ENCODE peak calls at places on chromosomes 13 and 19, in six cellular contexts. One of them, this sample, is unnamed.

GRCh38 chr19:38556521-38557174 is 61.1 kb downstream of the MAP4K1 start:
- DNase-seq in esophagus muscularis mucosa: no peak
- DNase-seq in heart right ventricle: no peak
- DNase-seq in ovary: no peak
- DNase-seq in stomach: no peak
- DNase-seq in H7: no peak
- DNase-seq in this sample: no peak

GRCh38 chr13:98675837-98676236 is 76.6 kb downstream of the SLC15A1 start:
- DNase-seq in heart right ventricle: no peak
- DNase-seq in esophagus muscularis mucosa: no peak
- DNase-seq in H7: no peak
- DNase-seq in ovary: no peak
- DNase-seq in stomach: no peak
- DNase-seq in this sample: no peak

GRCh38 chr13:39862891-39863290 is 207.4 kb downstream of the COG6 start:
- DNase-seq in stomach: no peak
- DNase-seq in H7: no peak
- DNase-seq in heart right ventricle: no peak
- DNase-seq in ovary: no peak
- DNase-seq in esophagus muscularis mucosa: no peak
- DNase-seq in this sample: no peak

GRCh38 chr19:46748325-46749109 is 2.3 kb upstream of the STRN4 start:
- DNase-seq in ovary: peak; percentile 69
- DNase-seq in stomach: peak; percentile 69
- DNase-seq in heart right ventricle: peak; percentile 64
- DNase-seq in H7: peak; percentile 82
- DNase-seq in esophagus muscularis mucosa: no peak
- DNase-seq in this sample: peak; percentile 80

GRCh38 chr13:76440568-76440967 is 445.6 kb downstream of the KCTD12 start:
- DNase-seq in esophagus muscularis mucosa: no peak
- DNase-seq in heart right ventricle: no peak
- DNase-seq in ovary: no peak
- DNase-seq in H7: no peak
- DNase-seq in stomach: no peak
- DNase-seq in this sample: no peak

GRCh38 chr19:6564393-6564792 is 26.6 kb downstream of the CD70 start:
- DNase-seq in ovary: no peak
- DNase-seq in stomach: no peak
- DNase-seq in H7: peak; percentile 37
- DNase-seq in esophagus muscularis mucosa: no peak
- DNase-seq in heart right ventricle: no peak
- DNase-seq in this sample: no peak

GRCh38 chr19:46862974-46863632 is 2.3 kb downstream of the ARHGAP35 start:
- DNase-seq in stomach: no peak
- DNase-seq in H7: peak; percentile 28
- DNase-seq in esophagus muscularis mucosa: no peak
- DNase-seq in ovary: no peak
- DNase-seq in heart right ventricle: no peak
- DNase-seq in this sample: no peak

GRCh38 chr19:4059931-4060620 is 6.6 kb downstream of the ZBTB7A start:
- DNase-seq in heart right ventricle: peak; percentile 74
- DNase-seq in H7: peak; percentile 77
- DNase-seq in ovary: peak; percentile 78
- DNase-seq in esophagus muscularis mucosa: no peak
- DNase-seq in stomach: peak; percentile 73
- DNase-seq in this sample: peak; percentile 90

GRCh38 chr19:11821474-11821873 is 7.4 kb downstream of the ZNF440 start:
- DNase-seq in H7: no peak
- DNase-seq in ovary: no peak
- DNase-seq in heart right ventricle: no peak
- DNase-seq in esophagus muscularis mucosa: no peak
- DNase-seq in stomach: no peak
- DNase-seq in this sample: no peak

GRCh38 chr19:43880483-43880882 is 53.4 kb downstream of the ZNF283 start:
- DNase-seq in ovary: no peak
- DNase-seq in stomach: no peak
- DNase-seq in esophagus muscularis mucosa: no peak
- DNase-seq in heart right ventricle: no peak
- DNase-seq in H7: no peak
- DNase-seq in this sample: no peak

GRCh38 chr13:47545630-47546029 is 455.4 kb downstream of the SUCLA2 start:
- DNase-seq in heart right ventricle: no peak
- DNase-seq in H7: no peak
- DNase-seq in stomach: no peak
- DNase-seq in esophagus muscularis mucosa: no peak
- DNase-seq in ovary: no peak
- DNase-seq in this sample: no peak

GRCh38 chr13:50572129-50572528 is 271.4 kb downstream of the DLEU7 start:
- DNase-seq in ovary: no peak
- DNase-seq in H7: no peak
- DNase-seq in esophagus muscularis mucosa: peak; percentile 12
- DNase-seq in stomach: no peak
- DNase-seq in heart right ventricle: no peak
- DNase-seq in this sample: no peak

GRCh38 chr19:30696514-30696913 is 324.3 kb downstream of the ZNF536 start:
- DNase-seq in H7: peak; percentile 96
- DNase-seq in heart right ventricle: no peak
- DNase-seq in esophagus muscularis mucosa: no peak
- DNase-seq in ovary: no peak
- DNase-seq in stomach: no peak
- DNase-seq in this sample: no peak

GRCh38 chr13:99386911-99387788 is 80.0 kb upstream of the GPR183 start:
- DNase-seq in stomach: peak; percentile 46
- DNase-seq in ovary: peak; percentile 65
- DNase-seq in heart right ventricle: no peak
- DNase-seq in esophagus muscularis mucosa: no peak
- DNase-seq in H7: peak; percentile 93
- DNase-seq in this sample: peak; percentile 70

GRCh38 chr13:110210604-110210985 is 96.4 kb downstream of the COL4A1 start:
- DNase-seq in stomach: no peak
- DNase-seq in heart right ventricle: no peak
- DNase-seq in H7: no peak
- DNase-seq in esophagus muscularis mucosa: no peak
- DNase-seq in ovary: no peak
- DNase-seq in this sample: no peak

GRCh38 chr13:110211046-110211445 is 95.9 kb downstream of the COL4A1 start:
- DNase-seq in heart right ventricle: no peak
- DNase-seq in ovary: no peak
- DNase-seq in esophagus muscularis mucosa: no peak
- DNase-seq in H7: no peak
- DNase-seq in stomach: no peak
- DNase-seq in this sample: no peak

GRCh38 chr13:110211735-110212134 is 95.2 kb downstream of the COL4A1 start:
- DNase-seq in heart right ventricle: no peak
- DNase-seq in stomach: no peak
- DNase-seq in esophagus muscularis mucosa: no peak
- DNase-seq in ovary: no peak
- DNase-seq in H7: no peak
- DNase-seq in this sample: no peak

GRCh38 chr13:110213461-110214074 is 93.4 kb downstream of the COL4A1 start:
- DNase-seq in stomach: no peak
- DNase-seq in H7: no peak
- DNase-seq in ovary: no peak
- DNase-seq in esophagus muscularis mucosa: no peak
- DNase-seq in heart right ventricle: no peak
- DNase-seq in this sample: no peak

DNA sequence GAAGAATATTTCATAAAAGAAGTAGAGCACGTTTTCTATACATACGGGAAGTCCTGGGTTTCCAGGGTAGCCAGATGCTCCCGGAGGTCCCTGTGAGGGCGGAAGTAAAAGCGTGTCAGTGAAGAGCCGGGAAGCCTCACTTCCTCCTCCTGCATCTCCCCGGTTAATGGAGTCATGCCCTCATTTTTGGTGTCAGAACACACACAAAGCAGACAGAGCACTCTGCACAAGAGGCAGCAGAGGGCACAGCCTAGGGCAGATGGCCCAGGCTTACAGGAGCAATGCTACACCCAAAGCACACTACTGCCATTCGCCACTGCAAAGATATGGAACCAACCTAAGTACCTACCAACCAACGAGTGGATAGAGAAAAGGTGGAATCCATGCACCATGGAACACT is 94.4 kb downstream of the COL4A1 start:
- DNase-seq in ovary: no peak
- DNase-seq in esophagus muscularis mucosa: no peak
- DNase-seq in heart right ventricle: no peak
- DNase-seq in stomach: no peak
- DNase-seq in H7: no peak
- DNase-seq in this sample: no peak
- H3K36me3 ChIP-seq in ovary: no peaks in the 10 kb centered on the region
- H3K36me3 ChIP-seq in esophagus muscularis mucosa: peaks cover 64% of the 10 kb centered on the region
- H3K36me3 ChIP-seq in heart right ventricle: peaks cover 67% of the 10 kb centered on the region
- H3K36me3 ChIP-seq in stomach: peaks cover 51% of the 10 kb centered on the region
- H3K36me3 ChIP-seq in H7: peaks cover 1% of the 10 kb centered on the region
- H3K36me3 ChIP-seq in this sample: no peaks in the 10 kb centered on the region

DNA sequence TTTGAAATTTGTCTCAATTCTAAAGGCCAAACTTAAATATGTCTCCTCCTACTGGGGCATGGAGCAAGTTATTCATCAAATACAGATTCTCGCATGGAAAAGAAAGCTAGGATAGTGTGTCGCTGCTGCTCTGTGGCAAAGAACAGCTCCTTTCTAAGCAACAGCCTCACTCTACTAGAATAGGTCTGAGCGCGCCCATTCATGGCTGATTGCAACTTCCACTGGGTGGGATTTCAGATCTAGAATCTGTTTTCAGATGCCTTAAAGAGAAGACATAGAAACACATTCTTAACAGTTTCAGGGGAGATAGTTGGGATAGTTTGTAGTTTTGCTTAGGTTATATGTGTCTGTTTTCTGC is 2.4 kb downstream of the RGCC start:
- DNase-seq in H7: peak; percentile 15
- DNase-seq in esophagus muscularis mucosa: no peak
- DNase-seq in ovary: no peak
- DNase-seq in stomach: no peak
- DNase-seq in heart right ventricle: no peak
- DNase-seq in this sample: no peak
- H3K36me3 ChIP-seq in H7: no peaks in the 10 kb centered on the region
- H3K36me3 ChIP-seq in esophagus muscularis mucosa: peaks cover 53% of the 10 kb centered on the region
- H3K36me3 ChIP-seq in ovary: no peaks in the 10 kb centered on the region
- H3K36me3 ChIP-seq in stomach: no peaks in the 10 kb centered on the region
- H3K36me3 ChIP-seq in heart right ventricle: peaks cover 28% of the 10 kb centered on the region
- H3K36me3 ChIP-seq in this sample: no peaks in the 10 kb centered on the region

GRCh38 chr19:1619094-1619439 is 13.8 kb upstream of the UQCR11 start:
- DNase-seq in H7: no peak
- DNase-seq in heart right ventricle: no peak
- DNase-seq in esophagus muscularis mucosa: no peak
- DNase-seq in stomach: no peak
- DNase-seq in ovary: no peak
- DNase-seq in this sample: no peak
- H3K36me3 ChIP-seq in H7: peaks cover 34% of the 10 kb centered on the region
- H3K36me3 ChIP-seq in heart right ventricle: peaks cover 69% of the 10 kb centered on the region
- H3K36me3 ChIP-seq in esophagus muscularis mucosa: peaks cover 83% of the 10 kb centered on the region
- H3K36me3 ChIP-seq in stomach: peaks cover 99% of the 10 kb centered on the region
- H3K36me3 ChIP-seq in ovary: no peaks in the 10 kb centered on the region
- H3K36me3 ChIP-seq in this sample: peaks cover 4% of the 10 kb centered on the region

GRCh38 chr13:113404723-113405471 is 41.0 kb upstream of the GRTP1 start:
- DNase-seq in heart right ventricle: no peak
- DNase-seq in H7: peak; percentile 63
- DNase-seq in stomach: no peak
- DNase-seq in esophagus muscularis mucosa: no peak
- DNase-seq in ovary: no peak
- DNase-seq in this sample: no peak

GRCh38 chr13:113402471-113403254 is 38.7 kb upstream of the GRTP1 start:
- DNase-seq in H7: peak; percentile 65
- DNase-seq in heart right ventricle: peak; percentile 4
- DNase-seq in stomach: no peak
- DNase-seq in ovary: no peak
- DNase-seq in esophagus muscularis mucosa: no peak
- DNase-seq in this sample: no peak

GRCh38 chr13:113404366-113404722 is 40.4 kb upstream of the GRTP1 start:
- DNase-seq in stomach: no peak
- DNase-seq in esophagus muscularis mucosa: no peak
- DNase-seq in ovary: no peak
- DNase-seq in heart right ventricle: no peak
- DNase-seq in H7: no peak
- DNase-seq in this sample: no peak

GRCh38 chr13:113401452-113402415 is 37.8 kb upstream of the GRTP1 start:
- DNase-seq in heart right ventricle: no peak
- DNase-seq in esophagus muscularis mucosa: no peak
- DNase-seq in H7: peak; percentile 64
- DNase-seq in stomach: no peak
- DNase-seq in ovary: no peak
- DNase-seq in this sample: no peak

DNA sequence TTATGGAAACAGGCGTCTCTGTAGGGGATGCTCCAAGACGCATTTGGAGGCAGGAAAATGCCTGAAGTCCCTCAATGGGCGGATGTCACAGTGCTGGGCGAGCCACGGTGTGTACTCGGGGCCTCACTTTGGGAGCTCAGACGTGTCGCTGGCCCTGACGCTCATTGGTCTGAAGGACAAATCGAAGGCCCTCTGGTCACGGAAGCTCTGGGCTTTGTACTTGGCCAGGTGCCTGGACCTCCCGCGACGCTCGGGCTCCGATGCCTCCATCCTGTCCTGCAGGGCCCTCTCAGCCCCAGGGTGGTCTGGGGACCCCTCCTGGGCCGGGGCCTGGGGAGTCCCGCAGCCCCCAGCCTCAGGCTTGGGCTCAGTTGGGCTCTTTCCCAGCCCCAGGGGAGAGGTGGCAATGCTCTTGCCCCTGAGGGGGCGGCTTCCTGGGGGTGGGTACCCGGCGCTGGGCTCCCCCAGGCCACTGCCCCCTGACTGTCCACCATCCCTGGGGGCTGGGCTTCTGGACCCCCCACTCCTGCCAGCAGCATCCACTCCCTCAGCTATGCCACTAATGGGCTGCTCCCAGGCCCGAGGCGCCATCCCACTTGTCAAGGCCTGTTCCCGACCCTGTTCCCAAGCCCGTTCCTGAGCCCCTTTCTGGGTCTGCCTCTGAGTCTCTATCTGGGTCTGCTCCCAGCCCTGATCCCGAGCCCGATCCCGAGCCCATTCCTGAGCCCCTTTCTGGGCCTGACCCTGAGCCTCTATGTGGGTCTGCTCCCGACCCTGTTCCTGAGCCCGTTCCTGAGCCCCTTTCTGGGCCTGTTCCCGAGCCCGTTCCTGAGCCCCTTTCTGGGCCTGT is 39.5 kb upstream of the GRTP1 start:
- DNase-seq in heart right ventricle: no peak
- DNase-seq in stomach: no peak
- DNase-seq in H7: peak; percentile 44
- DNase-seq in ovary: no peak
- DNase-seq in esophagus muscularis mucosa: no peak
- DNase-seq in this sample: no peak
- H3K36me3 ChIP-seq in heart right ventricle: no peaks in the 10 kb centered on the region
- H3K36me3 ChIP-seq in stomach: no peaks in the 10 kb centered on the region
- H3K36me3 ChIP-seq in H7: no peaks in the 10 kb centered on the region
- H3K36me3 ChIP-seq in ovary: no peaks in the 10 kb centered on the region
- H3K36me3 ChIP-seq in esophagus muscularis mucosa: no peaks in the 10 kb centered on the region
- H3K36me3 ChIP-seq in this sample: no peaks in the 10 kb centered on the region